ENCODE peak calls at places on chromosomes 11 and 22, in four cellular contexts. R is neuronal stem cell, P is IMR-90, Q is mesendoderm. I is an unnamed sample.
A peak's percentile ranks its signal among the peaks of the same experiment; 100 is the strongest.

GRCh38 chr22:20110359-20110985 is 5.4 kb upstream of the RANBP1 start:
- DNase-seq in R (no peak), P (no peak), Q (no peak), I (no peak)

GRCh38 chr11:32297629-32298028 is 137.7 kb downstream of the WT1 start:
- DNase-seq in R (no peak), Q (no peak), P (peak; percentile 36), I (peak; percentile 37)

GRCh38 chr11:36296925-36297604 is 977 bp downstream of the PRR5L start:
- DNase-seq in Q (no peak), R (no peak), P (peak; percentile 61), I (no peak)

GRCh38 chr11:70107191-70107590 is 29.1 kb downstream of the ANO1 start:
- DNase-seq in P (no peak), Q (no peak), R (no peak), I (no peak)

GRCh38 chr11:60872952-60873524 is 5.7 kb downstream of the ZP1 start:
- DNase-seq in P (peak; percentile 89), Q (peak; percentile 83), R (no peak), I (no peak)

GRCh38 chr22:20244744-20245576 is 23.2 kb downstream of the RTN4R start:
- DNase-seq in R (no peak), Q (no peak), P (no peak), I (no peak)

GRCh38 chr11:13663631-13664071 is 4.8 kb upstream of the FAR1 start:
- DNase-seq in P (peak; percentile 41), Q (no peak), R (no peak), I (no peak)

GRCh38 chr22:20625270-20625669 is 117.9 kb downstream of the MED15 start:
- DNase-seq in R (no peak), P (no peak), Q (no peak), I (no peak)

GRCh38 chr22:43535741-43536140 is 123.9 kb downstream of the MPPED1 start:
- DNase-seq in Q (no peak), P (no peak), R (no peak), I (no peak)

GRCh38 chr22:38304526-38304925 is 12.7 kb downstream of the CSNK1E start:
- DNase-seq in R (no peak), P (no peak), Q (no peak), I (peak; percentile 60)

GRCh38 chr22:30824711-30825110 is 130.0 kb downstream of the OSBP2 start:
- DNase-seq in R (no peak), P (no peak), Q (no peak), I (no peak)

GRCh38 chr11:118574636-118575035 is 2.4 kb downstream of the ARCN1 start:
- DNase-seq in R (no peak), P (no peak), Q (no peak), I (peak; percentile 47)

GRCh38 chr11:118572914-118573550 is 823 bp downstream of the ARCN1 start:
- DNase-seq in P (peak; percentile 75), R (peak; percentile 11), Q (peak; percentile 48), I (peak; percentile 62)

GRCh38 chr11:118570787-118571186 is 1.4 kb upstream of the ARCN1 start:
- DNase-seq in Q (no peak), R (no peak), P (no peak), I (no peak)

GRCh38 chr11:118569670-118570069 is 2.5 kb upstream of the ARCN1 start:
- DNase-seq in Q (no peak), P (no peak), R (no peak), I (peak; percentile 62)

DNA sequence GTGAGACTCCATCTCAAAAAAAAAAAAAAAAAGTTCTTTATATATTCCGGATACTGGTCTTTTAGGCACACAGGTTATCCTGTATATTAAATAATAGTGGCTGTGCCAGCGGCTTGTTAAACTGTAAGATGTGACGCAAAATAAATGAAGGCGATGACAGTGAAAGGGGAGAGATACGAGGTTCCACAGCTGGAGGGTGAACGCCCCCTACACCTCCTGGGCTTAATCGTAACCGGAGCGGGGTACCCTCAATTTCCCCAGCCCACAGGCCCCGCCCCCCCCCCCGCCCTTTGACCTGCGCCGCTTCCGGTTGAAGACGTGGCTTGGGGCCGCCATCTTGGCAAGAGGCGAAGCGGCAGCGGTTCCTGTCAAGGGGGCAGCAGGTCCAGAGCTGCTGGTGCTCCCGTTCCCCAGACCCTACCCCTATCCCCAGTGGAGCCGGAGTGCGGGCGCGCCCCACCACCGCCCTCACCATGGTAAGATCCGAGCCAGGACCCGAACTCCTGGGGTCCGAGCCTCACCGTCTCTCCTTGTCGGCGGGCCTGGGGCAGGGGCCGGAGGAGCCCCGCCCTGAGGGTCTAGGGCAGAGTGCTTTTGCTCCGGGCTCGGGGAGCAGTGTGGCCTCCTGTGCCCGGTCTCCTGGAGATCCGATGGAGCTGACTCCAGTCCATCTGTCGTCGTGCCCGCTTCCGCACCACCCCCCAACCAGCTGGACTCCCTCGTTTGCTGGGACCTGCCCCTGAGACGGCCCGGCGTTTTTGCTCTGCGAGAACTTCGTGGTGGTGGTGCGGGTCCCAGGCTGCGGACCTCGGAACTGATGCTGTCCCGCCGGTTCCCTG is at the start of gene ARCN1:
- DNase-seq in Q (peak; percentile 91), R (peak; percentile 79), P (peak; percentile 73), I (peak; percentile 72)
- H3K4ac ChIP-seq in Q (peak within 1 kb of the TSS; percentile 97), R (peak within 1 kb of the TSS; percentile 56), P (peak within 1 kb of the TSS; percentile 98), I (peak within 1 kb of the TSS; percentile 100)

GRCh38 chr11:65890324-65891179 is at the start of gene CCDC85B:
- DNase-seq in R (peak; percentile 93), P (peak; percentile 95), Q (peak; percentile 96), I (peak; percentile 95)
- H3K4me1 ChIP-seq in R (peaks cover 27% of the 10 kb centered on the region), P (peaks cover 27% of the 10 kb centered on the region), Q (peaks cover 6% of the 10 kb centered on the region), I (peaks cover 13% of the 10 kb centered on the region)

DNA sequence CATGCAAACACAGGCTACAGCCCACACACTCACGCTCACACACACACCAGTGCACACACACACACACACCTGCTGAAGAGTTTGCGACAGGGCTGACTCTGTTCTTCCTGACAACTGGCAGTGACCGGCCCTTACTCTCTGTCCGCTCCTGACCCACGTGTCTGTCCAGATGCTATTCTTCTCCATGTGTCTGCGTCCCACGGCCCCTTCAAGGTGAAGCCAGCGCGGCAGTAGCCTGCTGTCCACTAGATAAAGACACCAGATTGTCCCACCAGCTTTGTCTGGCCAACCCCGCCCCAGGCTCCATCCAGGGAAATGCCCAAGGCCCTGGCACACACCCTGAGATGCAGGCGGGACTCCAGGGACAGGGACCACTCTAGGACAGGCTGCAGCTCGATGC is 713.9 kb downstream of the BRD1 start:
- DNase-seq in P (no peak), Q (no peak), R (no peak), I (no peak)
- H3K4ac ChIP-seq in P (no peak overlapping the region), Q (no peak overlapping the region), R (no peak overlapping the region), I (no peak overlapping the region)

DNA sequence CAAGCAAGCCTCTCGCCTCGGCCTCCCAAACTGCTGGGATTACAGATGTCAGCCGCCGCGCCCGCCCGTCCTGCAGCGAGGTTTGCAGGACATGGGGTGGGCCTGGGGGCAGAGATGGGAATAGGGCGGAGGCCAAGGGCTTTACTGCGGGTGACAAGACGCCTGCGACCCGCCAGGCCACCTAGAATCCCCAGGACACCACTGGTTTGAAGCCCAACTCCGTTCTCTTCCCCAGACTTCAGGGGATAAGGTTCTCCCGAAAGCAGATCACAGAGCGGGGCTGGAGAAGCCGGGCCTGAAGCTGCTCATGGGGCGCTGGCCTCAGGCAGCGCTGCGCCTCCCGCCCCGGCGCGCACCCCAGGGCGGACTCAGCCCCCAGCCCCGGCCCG is 354 bp downstream of the POLR2L start:
- DNase-seq in P (no peak), Q (no peak), R (no peak), I (peak; percentile 57)
- H3K4me1 ChIP-seq in P (peaks cover 37% of the 10 kb centered on the region), Q (peaks cover 5% of the 10 kb centered on the region), R (peaks cover 28% of the 10 kb centered on the region), I (peaks cover 25% of the 10 kb centered on the region)

GRCh38 chr11:43975631-43976030 is 33.2 kb downstream of the C11orf96 start:
- DNase-seq in R (no peak), P (no peak), Q (no peak), I (no peak)
- H3K4ac ChIP-seq in R (no peak overlapping the region), P (no peak overlapping the region), Q (no peak overlapping the region), I (no peak overlapping the region)